ENCODE peak calls at places on chromosomes 16 and 17, in ten cellular contexts. M, L, S, E, Z, C, N, D, B and P are unnamed samples.

GRCh38 chr16:85370543-85370880 is 242.6 kb upstream of the GSE1 start:
- ATAC-seq in M (no peak), L (peak), S (no peak), E (no peak), Z (no peak), C (no peak), N (no peak), D (peak), B (no peak), P (peak)

GRCh38 chr16:53433509-53433908 is 762 bp upstream of the RBL2 start:
- ATAC-seq in M (no peak), L (peak), S (no peak), E (no peak), Z (no peak), C (no peak), N (no peak), D (no peak), B (no peak), P (no peak)

GRCh38 chr17:8185580-8186445 is 4.2 kb downstream of the BORCS6 start:
- ATAC-seq in M (peak), L (peak), S (peak), E (peak), Z (peak), C (peak), N (peak), D (peak), B (peak), P (peak)

GRCh38 chr16:50809561-50809960 is 67.7 kb downstream of the CYLD start:
- ATAC-seq in M (no peak), L (no peak), S (no peak), E (peak), Z (no peak), C (no peak), N (no peak), D (no peak), B (no peak), P (no peak)

GRCh38 chr16:3819741-3820724 is 60.5 kb downstream of the CREBBP start:
- ATAC-seq in M (no peak), L (peak), S (peak), E (no peak), Z (peak), C (peak), N (peak), D (peak), B (no peak), P (peak)

GRCh38 chr16:55842369-55843104 is 9.6 kb upstream of the CES1 start:
- ATAC-seq in M (peak), L (peak), S (no peak), E (no peak), Z (peak), C (peak), N (peak), D (peak), B (no peak), P (peak)

GRCh38 chr17:39663688-39664580 is 1.2 kb upstream of the TCAP start:
- ATAC-seq in M (no peak), L (peak), S (no peak), E (no peak), Z (no peak), C (peak), N (peak), D (peak), B (no peak), P (no peak)

GRCh38 chr16:50265260-50265659 is 1.1 kb upstream of the ADCY7 start:
- ATAC-seq in M (peak), L (peak), S (peak), E (peak), Z (peak), C (no peak), N (peak), D (no peak), B (peak), P (peak)

GRCh38 chr16:31148281-31148728 is 1.6 kb downstream of the PRSS36 start:
- ATAC-seq in M (no peak), L (peak), S (peak), E (peak), Z (no peak), C (no peak), N (peak), D (peak), B (no peak), P (no peak)

GRCh38 chr16:77442078-77442477 is 7.2 kb upstream of the ADAMTS18 start:
- ATAC-seq in M (no peak), L (no peak), S (no peak), E (no peak), Z (no peak), C (no peak), N (no peak), D (no peak), B (no peak), P (no peak)

GRCh38 chr17:42784811-42785592 is 4.6 kb downstream of the WNK4 start:
- ATAC-seq in M (no peak), L (no peak), S (peak), E (no peak), Z (peak), C (no peak), N (no peak), D (no peak), B (peak), P (no peak)

GRCh38 chr16:273547-274421 is 2.0 kb downstream of the RGS11 start:
- ATAC-seq in M (peak), L (no peak), S (no peak), E (no peak), Z (no peak), C (no peak), N (no peak), D (no peak), B (no peak), P (no peak)

GRCh38 chr16:50297301-50298074 is 31.1 kb downstream of the ADCY7 start:
- ATAC-seq in M (no peak), L (no peak), S (no peak), E (no peak), Z (no peak), C (no peak), N (no peak), D (peak), B (no peak), P (peak)

GRCh38 chr16:1990336-1991134 is 765 bp downstream of the SYNGR3 start:
- ATAC-seq in M (peak), L (peak), S (no peak), E (peak), Z (no peak), C (no peak), N (no peak), D (no peak), B (peak), P (no peak)

GRCh38 chr17:66337866-66338472 is 35.6 kb downstream of the PRKCA start:
- ATAC-seq in M (no peak), L (peak), S (no peak), E (no peak), Z (no peak), C (no peak), N (no peak), D (peak), B (no peak), P (peak)

GRCh38 chr17:79747508-79748295 is 17.0 kb downstream of the ENPP7 start:
- ATAC-seq in M (no peak), L (no peak), S (peak), E (no peak), Z (peak), C (no peak), N (no peak), D (no peak), B (no peak), P (peak)

GRCh38 chr16:17053536-17054160 is 417.1 kb downstream of the XYLT1 start:
- ATAC-seq in M (no peak), L (no peak), S (no peak), E (no peak), Z (no peak), C (no peak), N (no peak), D (no peak), B (no peak), P (no peak)

GRCh38 chr17:4973431-4973830 is 5.8 kb upstream of the SPAG7 start:
- ATAC-seq in M (no peak), L (no peak), S (no peak), E (no peak), Z (no peak), C (no peak), N (no peak), D (no peak), B (no peak), P (no peak)

GRCh38 chr17:795721-796120 is 13.6 kb downstream of the MRM3 start:
- ATAC-seq in M (no peak), L (no peak), S (no peak), E (no peak), Z (no peak), C (no peak), N (no peak), D (no peak), B (no peak), P (no peak)

GRCh38 chr16:80716564-80717139 is 87.7 kb downstream of the CDYL2 start:
- ATAC-seq in M (no peak), L (no peak), S (no peak), E (no peak), Z (no peak), C (no peak), N (no peak), D (no peak), B (no peak), P (no peak)

GRCh38 chr17:733743-734142 is 1.3 kb downstream of the TLCD3A start:
- ATAC-seq in M (no peak), L (no peak), S (no peak), E (no peak), Z (no peak), C (no peak), N (no peak), D (no peak), B (no peak), P (no peak)